ENCODE peak calls at places on chromosomes 2 and 18, in six cellular contexts. V is sigmoid colon, X is foreskin keratinocyte, U is tibial nerve, P is psoas muscle, J is heart right ventricle. E is an unnamed sample. For H3K4me1, the result is how much of the 10 kb centered on the place peaks cover.

GRCh38 chr2:101883860-101884259 is 107.9 kb upstream of the IL1R2 start:
- DNase-seq in V (no peak), X (peak), U (no peak), P (no peak), J (no peak), E (no peak)

GRCh38 chr2:63878486-63878885 is 36.8 kb downstream of the UGP2 start:
- DNase-seq in V (no peak), X (no peak), U (no peak), P (no peak), J (no peak), E (no peak)

GRCh38 chr18:69490813-69491212 is 90.1 kb downstream of the DOK6 start:
- DNase-seq in V (no peak), X (no peak), U (no peak), P (no peak), J (no peak), E (no peak)

GRCh38 chr18:48918156-48918555 is 32.6 kb downstream of the SMAD7 start:
- DNase-seq in V (peak), X (no peak), U (no peak), P (no peak), J (no peak), E (no peak)

GRCh38 chr18:13427354-13427753 is 208.8 kb downstream of the LDLRAD4 start:
- DNase-seq in V (peak), X (no peak), U (peak), P (no peak), J (peak), E (peak)

GRCh38 chr18:65659912-65660311 is 90.9 kb upstream of the CDH7 start:
- DNase-seq in V (no peak), X (no peak), U (no peak), P (no peak), J (no peak), E (no peak)

GRCh38 chr2:144998435-144998834 is 478.5 kb upstream of the ZEB2 start:
- DNase-seq in V (no peak), X (no peak), U (no peak), P (no peak), J (no peak), E (no peak)

GRCh38 chr18:79496978-79497637 is 101.4 kb downstream of the NFATC1 start:
- DNase-seq in V (peak), X (no peak), U (peak), P (peak), J (peak), E (peak)

GRCh38 chr2:11765501-11765900 is 19.1 kb downstream of the LPIN1 start:
- DNase-seq in V (peak), X (no peak), U (no peak), P (no peak), J (no peak), E (no peak)

GRCh38 chr18:79965119-79965902 is 868 bp downstream of the HSBP1L1 start:
- DNase-seq in V (peak), X (no peak), U (no peak), P (no peak), J (no peak), E (no peak)

GRCh38 chr2:213559053-213559452 is 274.8 kb downstream of the SPAG16 start:
- DNase-seq in V (no peak), X (no peak), U (no peak), P (no peak), J (no peak), E (no peak)

GRCh38 chr2:225841314-225841713 is 441.8 kb downstream of the NYAP2 start:
- DNase-seq in V (no peak), X (no peak), U (peak), P (no peak), J (no peak), E (no peak)

GRCh38 chr2:25490220-25490619 is 148.5 kb upstream of the DNMT3A start:
- DNase-seq in V (no peak), X (no peak), U (no peak), P (no peak), J (no peak), E (no peak)

GRCh38 chr2:177187631-177188312 is 24.8 kb upstream of the HNRNPA3 start:
- DNase-seq in V (no peak), X (no peak), U (no peak), P (no peak), J (no peak), E (no peak)

GRCh38 chr2:184597996-184598312 is 375 bp upstream of the ZNF804A start:
- DNase-seq in V (no peak), X (no peak), U (no peak), P (no peak), J (no peak), E (peak)

GRCh38 chr2:119682578-119682977 is 3.6 kb downstream of the TMEM177 start:
- DNase-seq in V (no peak), X (no peak), U (no peak), P (no peak), J (no peak), E (no peak)

GRCh38 chr2:104420420-104420819 is 433.5 kb upstream of the POU3F3 start:
- DNase-seq in V (no peak), X (no peak), U (no peak), P (no peak), J (no peak), E (no peak)

GRCh38 chr2:33034784-33035183 is 88.0 kb downstream of the LTBP1 start:
- DNase-seq in V (no peak), X (no peak), U (peak), P (no peak), J (peak), E (no peak)

GRCh38 chr2:187542123-187542522 is 12.1 kb downstream of the TFPI start:
- DNase-seq in V (no peak), X (no peak), U (no peak), P (no peak), J (no peak), E (no peak)

GRCh38 chr2:46082531-46083485 is 214.4 kb upstream of the EPAS1 start:
- DNase-seq in V (peak), X (no peak), U (no peak), P (no peak), J (peak), E (no peak)

GRCh38 chr2:204533629-204534370 is 11.5 kb upstream of the PARD3B start:
- DNase-seq in V (no peak), X (peak), U (no peak), P (no peak), J (no peak), E (no peak)

GRCh38 chr2:134927195-134927594 is 8.6 kb downstream of the CCNT2 start:
- DNase-seq in V (no peak), X (peak), U (no peak), P (no peak), J (no peak), E (no peak)

GRCh38 chr2:12412898-12413305 is 303.8 kb upstream of the TRIB2 start:
- DNase-seq in V (no peak), X (no peak), U (no peak), P (no peak), J (no peak), E (no peak)

GRCh38 chr18:3593381-3593903 is 143.5 kb downstream of the TGIF1 start:
- DNase-seq in V (no peak), X (peak), U (peak), P (no peak), J (no peak), E (peak)

GRCh38 chr2:147351789-147352188 is 493.0 kb upstream of the ACVR2A start:
- DNase-seq in V (no peak), X (no peak), U (no peak), P (no peak), J (no peak), E (no peak)

GRCh38 chr2:220628252-220628651 is 943.9 kb downstream of the EPHA4 start:
- DNase-seq in V (no peak), X (no peak), U (no peak), P (no peak), J (no peak), E (no peak)

GRCh38 chr2:176527141-176527901 is 258.1 kb downstream of the MTX2 start:
- DNase-seq in V (no peak), X (no peak), U (no peak), P (no peak), J (peak), E (no peak)

GRCh38 chr2:53632714-53633113 is 134.9 kb upstream of the CHAC2 start:
- DNase-seq in V (no peak), X (no peak), U (no peak), P (no peak), J (no peak), E (no peak)

GRCh38 chr2:227471924-227472264 is at the start of gene AGFG1:
- DNase-seq in V (peak), X (peak), U (peak), P (peak), J (peak), E (peak)

GRCh38 chr18:22203892-22204536 is 34.6 kb downstream of the GATA6 start:
- DNase-seq in V (no peak), X (no peak), U (no peak), P (no peak), J (no peak), E (no peak)

GRCh38 chr2:27118525-27119329 is at the start of gene CGREF1:
- DNase-seq in V (no peak), X (no peak), U (no peak), P (no peak), J (no peak), E (no peak)

DNA sequence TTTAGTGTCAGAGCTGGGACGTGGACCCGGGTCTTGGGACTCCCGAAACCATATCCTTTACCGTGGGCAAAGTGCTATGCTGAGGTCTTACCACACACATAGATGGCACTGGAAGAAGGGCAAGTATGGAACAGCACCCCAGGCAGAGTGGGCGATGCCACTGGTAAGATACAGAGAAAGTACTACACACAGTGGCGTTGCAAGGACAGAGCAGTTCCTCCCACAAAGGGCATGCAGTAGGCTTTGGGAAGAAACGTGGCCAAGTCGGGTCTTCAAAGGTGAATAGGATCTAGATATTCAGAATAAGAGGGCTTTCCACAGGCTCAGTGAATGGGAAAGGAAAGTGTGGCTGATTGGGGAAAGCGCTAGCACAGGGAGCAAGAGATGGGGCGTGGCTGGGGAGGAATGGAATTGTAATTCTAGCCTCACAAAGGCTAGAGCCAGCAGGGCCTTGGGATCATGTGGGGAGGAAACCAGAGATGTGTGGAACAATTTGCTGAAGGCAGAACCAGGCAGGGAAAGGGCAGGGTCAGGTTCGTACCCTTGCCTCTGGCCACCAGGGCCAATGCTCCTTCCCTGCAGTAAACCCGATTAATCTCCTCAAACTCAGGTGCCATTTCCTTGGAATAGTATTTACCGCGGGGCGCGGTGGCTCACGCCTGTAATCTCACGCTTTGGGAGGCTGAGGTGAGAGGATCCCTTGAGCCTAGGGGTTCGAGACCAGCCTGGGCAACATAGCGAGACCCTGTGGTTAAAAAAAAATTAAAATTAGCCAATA is 36.0 kb downstream of the PCBP1 start:
- DNase-seq in V (peak), X (no peak), U (peak), P (peak), J (peak), E (peak)
- TF ChIP-seq CTCF in V (no peak), X (no peak), U (peak), P (no peak), J (no peak), E (no peak)

GRCh38 chr2:238525990-238526389 is 99.3 kb downstream of the ASB1 start:
- DNase-seq in V (no peak), X (no peak), U (no peak), P (no peak), J (no peak), E (no peak)

GRCh38 chr2:238523158-238524110 is 96.7 kb downstream of the ASB1 start:
- DNase-seq in V (peak), X (no peak), U (peak), P (peak), J (no peak), E (peak)

GRCh38 chr2:238528953-238529781 is 102.4 kb downstream of the ASB1 start:
- DNase-seq in V (no peak), X (no peak), U (no peak), P (no peak), J (no peak), E (no peak)

GRCh38 chr2:238524584-238524983 is 97.9 kb downstream of the ASB1 start:
- DNase-seq in V (no peak), X (no peak), U (no peak), P (no peak), J (no peak), E (no peak)

GRCh38 chr2:238527565-238527964 is 100.8 kb downstream of the ASB1 start:
- DNase-seq in V (no peak), X (peak), U (no peak), P (no peak), J (no peak), E (no peak)
- H3K27ac ChIP-seq in V (no peak), X (no peak), U (no peak), P (no peak), J (no peak), E (no peak)

DNA sequence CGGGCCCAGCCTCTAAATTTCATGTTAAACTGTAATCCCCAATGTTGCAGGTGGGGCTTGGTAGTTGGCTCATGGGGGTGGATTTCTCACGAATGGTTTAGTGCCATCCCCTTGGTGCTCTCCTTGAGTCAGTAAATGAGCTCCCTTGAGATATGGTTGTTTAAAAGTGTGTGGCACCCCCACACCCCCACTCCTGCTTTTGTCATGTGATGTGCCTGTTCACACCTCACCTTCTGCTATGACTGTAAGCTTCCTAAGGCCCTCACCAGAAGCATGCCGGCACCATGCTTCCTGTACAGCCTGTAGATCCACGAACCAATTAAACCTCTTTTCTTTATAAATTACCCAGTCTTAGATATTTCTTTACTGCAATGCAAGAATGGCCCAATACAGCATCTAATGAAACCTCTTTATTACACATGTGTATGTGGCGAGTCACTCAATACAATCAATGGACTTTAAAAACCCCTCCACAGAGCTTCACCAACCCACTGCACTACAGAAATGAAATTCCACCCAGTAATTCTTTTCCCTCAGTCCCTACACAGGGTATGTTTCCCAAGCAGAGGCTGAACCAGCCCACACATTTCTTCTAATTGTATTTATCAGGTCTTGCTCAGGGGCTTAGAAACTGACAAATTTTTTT is 47.3 kb downstream of the WDFY1 start:
- DNase-seq in V (no peak), X (no peak), U (no peak), P (no peak), J (no peak), E (no peak)
- H3K4me1 ChIP-seq in V (under half), X (under half), U (under half), P (under half), J (under half), E (under half)

GRCh38 chr2:96817882-96818281 is 1.8 kb downstream of the CNNM3 start:
- DNase-seq in V (no peak), X (no peak), U (no peak), P (no peak), J (no peak), E (no peak)

GRCh38 chr2:96816836-96817702 is 1.0 kb downstream of the CNNM3 start:
- DNase-seq in V (no peak), X (no peak), U (no peak), P (no peak), J (no peak), E (no peak)

GRCh38 chr2:96819101-96819875 is 3.2 kb downstream of the CNNM3 start:
- DNase-seq in V (no peak), X (no peak), U (no peak), P (no peak), J (no peak), E (no peak)

GRCh38 chr2:96815326-96816126 is 542 bp upstream of the CNNM3 start:
- DNase-seq in V (no peak), X (no peak), U (peak), P (no peak), J (no peak), E (no peak)

GRCh38 chr2:96816127-96816835 is at the start of gene CNNM3:
- DNase-seq in V (peak), X (peak), U (peak), P (peak), J (peak), E (peak)
- TF ChIP-seq CTCF in V (peak), X (peak), U (peak), P (peak), J (peak), E (peak)

DNA sequence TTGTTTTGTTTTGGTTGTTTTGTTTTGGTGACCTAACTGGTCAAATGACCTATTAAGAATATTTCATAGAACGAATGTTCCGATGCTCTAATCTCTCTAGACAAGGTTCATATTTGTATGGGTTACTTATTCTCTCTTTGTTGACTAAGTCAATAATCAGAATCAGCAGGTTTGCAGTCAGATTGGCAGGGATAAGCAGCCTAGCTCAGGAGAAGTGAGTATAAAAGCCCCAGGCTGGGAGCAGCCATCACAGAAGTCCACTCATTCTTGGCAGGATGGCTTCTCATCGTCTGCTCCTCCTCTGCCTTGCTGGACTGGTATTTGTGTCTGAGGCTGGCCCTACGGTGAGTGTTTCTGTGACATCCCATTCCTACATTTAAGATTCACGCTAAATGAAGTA is at the start of gene TTR:
- DNase-seq in V (no peak), X (no peak), U (no peak), P (no peak), J (no peak), E (no peak)
- H3K27ac ChIP-seq in V (no peak), X (no peak), U (no peak), P (no peak), J (no peak), E (no peak)

DNA sequence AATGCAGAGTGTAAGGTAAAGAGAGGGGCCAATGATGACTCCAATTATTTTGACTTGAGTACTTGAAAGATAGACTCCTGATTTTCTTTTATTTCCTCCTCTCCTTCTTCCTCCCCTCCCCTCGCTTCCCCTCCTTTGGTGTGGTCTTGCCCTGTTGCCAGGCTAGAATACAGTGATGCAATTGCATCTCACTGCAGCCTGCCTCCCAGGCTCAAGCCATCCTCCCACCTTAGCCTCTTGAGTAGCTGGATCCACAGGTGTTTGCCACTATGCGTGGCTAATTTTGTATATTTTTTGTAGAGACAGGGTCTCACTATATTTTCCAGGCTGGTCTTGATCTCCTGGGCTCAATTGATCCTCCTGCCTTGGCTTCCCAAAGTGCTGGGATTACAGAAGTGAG is 2.3 kb downstream of the DGUOK start:
- DNase-seq in V (no peak), X (no peak), U (no peak), P (no peak), J (no peak), E (no peak)
- H3K4me1 ChIP-seq in V (under half), X (under half), U (under half), P (under half), J (half or more), E (half or more)